ENCODE peak calls at places on chromosomes 4 and X, in six cellular contexts. D is natural killer cell; J is BE2C; R is astrocyte; E is foreskin fibroblast; F is CD4-positive, alpha-beta T cell. P is an unnamed sample.

GRCh38 chrX:69616520-69617203 is 749 bp downstream of the EDA start:
- DNase-seq in E (peak; percentile 6), J (peak; percentile 44), D (no peak), R (no peak), F (no peak), P (no peak)

GRCh38 chr4:8854016-8854415 is 17.6 kb downstream of the HMX1 start:
- DNase-seq in D (no peak), J (no peak), F (no peak), E (no peak), R (no peak), P (no peak)

GRCh38 chr4:26729027-26729426 is 131.6 kb upstream of the STIM2 start:
- DNase-seq in D (no peak), F (no peak), E (no peak), R (no peak), J (no peak), P (no peak)

GRCh38 chr4:60463846-60464502 is 736.2 kb upstream of the ADGRL3 start:
- DNase-seq in E (peak; percentile 3), D (no peak), R (no peak), F (no peak), J (no peak), P (no peak)

GRCh38 chr4:124640037-124640730 is 72.3 kb downstream of the ANKRD50 start:
- DNase-seq in R (peak; percentile 82), D (no peak), E (peak; percentile 93), F (no peak), J (no peak), P (no peak)

GRCh38 chrX:150648296-150648940 is 44.8 kb upstream of the MTMR1 start:
- DNase-seq in E (no peak), J (no peak), F (no peak), D (no peak), R (no peak), P (no peak)

GRCh38 chr4:126647756-126648396 is 984.9 kb upstream of the INTU start:
- DNase-seq in E (no peak), F (no peak), J (no peak), D (no peak), R (peak; percentile 71), P (no peak)

GRCh38 chr4:95672811-95673210 is 124.0 kb upstream of the UNC5C start:
- DNase-seq in R (no peak), J (no peak), D (no peak), E (no peak), F (no peak), P (no peak)

GRCh38 chrX:31871989-31872388 is 800.1 kb upstream of the FTHL17 start:
- DNase-seq in J (no peak), E (no peak), F (no peak), R (peak; percentile 12), D (no peak), P (no peak)

GRCh38 chr4:152382057-152382785 is 153.7 kb downstream of the FBXW7 start:
- DNase-seq in D (no peak), J (no peak), F (no peak), E (no peak), R (no peak), P (no peak)

GRCh38 chrX:39704590-39704989 is 393.2 kb downstream of the BCOR start:
- DNase-seq in R (no peak), E (no peak), D (no peak), J (no peak), F (no peak), P (no peak)

GRCh38 chrX:106999002-106999975 is 723 bp downstream of the MORC4 start:
- DNase-seq in D (peak; percentile 16), J (peak; percentile 34), F (peak; percentile 38), E (peak; percentile 80), R (peak; percentile 38), P (no peak)

GRCh38 chr4:38489924-38490639 is 173.9 kb upstream of the KLF3 start:
- DNase-seq in D (no peak), J (no peak), E (peak; percentile 4), R (peak; percentile 33), F (no peak), P (no peak)

GRCh38 chr4:6959261-6959660 is 49.6 kb downstream of the TBC1D14 start:
- DNase-seq in J (no peak), R (no peak), F (no peak), E (no peak), D (no peak), P (no peak)

GRCh38 chr4:23680616-23681518 is 209.0 kb downstream of the PPARGC1A start:
- DNase-seq in E (peak; percentile 16), R (peak; percentile 49), F (no peak), J (no peak), D (no peak), P (no peak)

GRCh38 chr4:78647272-78647671 is 95.7 kb downstream of the ANXA3 start:
- DNase-seq in D (no peak), E (no peak), R (no peak), J (no peak), F (no peak), P (no peak)

GRCh38 chrX:80412042-80412441 is 8.2 kb upstream of the TENT5D start:
- DNase-seq in D (no peak), F (no peak), E (no peak), R (no peak), J (no peak), P (no peak)

GRCh38 chr4:104879854-104880253 is 266.8 kb upstream of the TET2 start:
- DNase-seq in E (no peak), D (no peak), J (no peak), R (no peak), F (no peak), P (no peak)

GRCh38 chrX:48493890-48494364 is 14.9 kb upstream of the PORCN start:
- DNase-seq in D (no peak), R (no peak), E (peak; percentile 60), J (peak; percentile 63), F (no peak), P (no peak)

GRCh38 chr4:791201-791865 is 34.6 kb downstream of the CPLX1 start:
- DNase-seq in E (no peak), R (no peak), J (no peak), D (no peak), F (no peak), P (no peak)

GRCh38 chr4:5988086-5988845 is 30.0 kb downstream of the C4orf50 start:
- DNase-seq in J (no peak), F (no peak), D (no peak), R (no peak), E (no peak), P (no peak)

GRCh38 chrX:129779747-129780146 is at the start of gene SASH3:
- DNase-seq in J (no peak), E (no peak), F (peak; percentile 64), D (peak; percentile 62), R (no peak), P (peak; percentile 85)

GRCh38 chr4:138405439-138405838 is 163.3 kb upstream of the SLC7A11 start:
- DNase-seq in R (peak; percentile 15), D (no peak), J (no peak), F (no peak), E (peak; percentile 9), P (no peak)

GRCh38 chrX:26613951-26614350 is 398.0 kb downstream of the MAGEB5 start:
- DNase-seq in D (no peak), F (no peak), R (no peak), E (no peak), J (no peak), P (no peak)

GRCh38 chrX:46376246-46376885 is 168.9 kb downstream of the ZNF674 start:
- DNase-seq in J (no peak), F (no peak), D (no peak), E (peak; percentile 76), R (peak; percentile 42), P (no peak)
- TF ChIP-seq CTCF in J (no peak), F (peak; percentile 25), D (no peak), E (peak; percentile 46), R (peak; percentile 50), P (no peak)

DNA sequence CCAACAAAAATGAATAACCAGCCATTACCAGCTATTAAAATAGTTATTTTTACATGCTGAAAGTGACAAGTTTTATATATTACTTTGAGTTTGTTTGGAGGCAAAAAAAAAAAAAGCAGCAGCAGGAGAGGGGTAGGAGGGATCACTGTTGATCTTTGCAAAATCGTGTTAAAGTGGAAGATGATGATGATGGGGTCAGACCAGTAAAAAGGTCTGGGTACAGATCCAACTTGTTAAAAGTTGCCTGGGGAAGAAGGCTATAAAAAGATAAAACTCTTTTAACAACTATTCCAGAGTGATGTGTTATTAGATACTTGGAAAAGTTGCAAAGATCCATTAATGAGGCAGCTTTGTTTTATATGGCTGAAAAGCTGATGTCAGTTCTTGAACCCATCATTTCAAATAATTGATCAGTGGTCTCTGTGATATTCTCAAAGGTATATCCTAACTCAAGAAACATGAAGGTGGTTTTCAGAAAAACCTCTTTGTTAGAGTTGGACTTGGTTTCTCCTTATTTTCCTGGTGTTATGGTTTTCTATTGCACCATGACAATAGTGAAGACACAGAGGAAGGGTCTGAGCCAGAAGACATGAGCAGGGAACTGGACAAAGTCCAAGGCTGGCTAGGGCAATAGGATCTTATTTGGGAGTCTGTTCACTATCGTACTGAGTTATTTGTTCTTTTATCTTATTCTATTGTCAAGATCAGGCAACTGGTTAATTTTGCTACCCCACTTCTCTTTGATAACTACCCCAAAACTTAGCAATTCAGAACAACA is 44.8 kb downstream of the EDNRA start:
- DNase-seq in R (no peak), F (no peak), D (no peak), E (no peak), J (no peak), P (no peak)
- TF ChIP-seq CTCF in R (no peak), F (no peak), D (no peak), E (no peak), J (no peak), P (no peak)

GRCh38 chr4:150217192-150217591 is 138.9 kb downstream of the DCLK2 start:
- DNase-seq in R (peak; percentile 84), J (peak; percentile 26), F (no peak), E (peak; percentile 88), D (no peak), P (no peak)
- TF ChIP-seq CTCF in R (peak; percentile 47), J (peak; percentile 64), F (no peak), E (peak; percentile 47), D (no peak), P (no peak)

GRCh38 chrX:132676561-132677186 is 187.8 kb upstream of the MBNL3 start:
- DNase-seq in J (no peak), E (no peak), R (no peak), F (no peak), D (no peak), P (no peak)
- TF ChIP-seq CTCF in J (no peak), E (no peak), R (no peak), F (no peak), D (no peak), P (no peak)

GRCh38 chrX:131816551-131817136 is 206.5 kb upstream of the STK26 start:
- DNase-seq in E (peak; percentile 63), J (no peak), F (peak; percentile 73), D (peak; percentile 49), R (peak; percentile 46), P (peak; percentile 85)
- TF ChIP-seq CTCF in E (peak; percentile 2), J (no peak), F (peak; percentile 31), D (peak; percentile 73), R (no peak), P (peak; percentile 70)